ENCODE peak calls at places on chromosome 10, in six cellular contexts. B, T, N, H, D and R are unnamed samples. For H3K4me1, the result is how much of the 10 kb centered on the place peaks cover.

GRCh38 chr10:9823268-9823930 is 1194.3 kb upstream of the CELF2 start:
- DNase-seq in B (no peak), T (no peak), N (no peak), H (no peak), D (no peak), R (no peak)

GRCh38 chr10:87656431-87657072 is 3.1 kb upstream of the PAPSS2 start:
- DNase-seq in B (no peak), T (no peak), N (no peak), H (peak), D (no peak), R (no peak)

GRCh38 chr10:113272511-113272910 is 280.3 kb upstream of the HABP2 start:
- DNase-seq in B (no peak), T (no peak), N (no peak), H (no peak), D (no peak), R (no peak)

GRCh38 chr10:58590152-58590551 is 77.5 kb downstream of the BICC1 start:
- DNase-seq in B (peak), T (peak), N (no peak), H (peak), D (no peak), R (no peak)

GRCh38 chr10:84267503-84268126 is 22.8 kb downstream of the RGR start:
- DNase-seq in B (no peak), T (no peak), N (peak), H (peak), D (peak), R (no peak)

GRCh38 chr10:114002422-114002821 is 41.2 kb upstream of the ADRB1 start:
- DNase-seq in B (no peak), T (no peak), N (no peak), H (peak), D (no peak), R (no peak)

GRCh38 chr10:20334559-20334958 is 518.3 kb downstream of the PLXDC2 start:
- DNase-seq in B (no peak), T (no peak), N (no peak), H (no peak), D (no peak), R (no peak)

GRCh38 chr10:42983595-42983990 is 93.3 kb upstream of the RET start:
- DNase-seq in B (peak), T (no peak), N (peak), H (no peak), D (no peak), R (no peak)

GRCh38 chr10:46220872-46221538 is 65.8 kb upstream of the ANTXRL start:
- DNase-seq in B (no peak), T (no peak), N (no peak), H (no peak), D (no peak), R (peak)

GRCh38 chr10:73819513-73820093 is 8.2 kb upstream of the NDST2 start:
- DNase-seq in B (no peak), T (no peak), N (peak), H (no peak), D (peak), R (no peak)

GRCh38 chr10:52128056-52128683 is 185.9 kb upstream of the DKK1 start:
- DNase-seq in B (no peak), T (no peak), N (no peak), H (no peak), D (no peak), R (no peak)

GRCh38 chr10:48519731-48520506 is 85.0 kb downstream of the ARHGAP22 start:
- DNase-seq in B (peak), T (no peak), N (peak), H (no peak), D (peak), R (no peak)

GRCh38 chr10:114632869-114633715 is 25.0 kb downstream of the ABLIM1 start:
- DNase-seq in B (peak), T (peak), N (no peak), H (peak), D (no peak), R (peak)

GRCh38 chr10:43878386-43878785 is 229.7 kb upstream of the ZNF32 start:
- DNase-seq in B (no peak), T (no peak), N (no peak), H (no peak), D (peak), R (no peak)

GRCh38 chr10:95289003-95289920 is 1.5 kb downstream of the PDLIM1 start:
- DNase-seq in B (no peak), T (no peak), N (no peak), H (peak), D (no peak), R (no peak)

GRCh38 chr10:3350790-3351364 is 178.3 kb upstream of the PITRM1 start:
- DNase-seq in B (no peak), T (no peak), N (no peak), H (no peak), D (no peak), R (no peak)
- TF ChIP-seq EP300 in B (no peak), T (no peak), N (no peak), H (no peak), D (no peak), R (no peak)

DNA sequence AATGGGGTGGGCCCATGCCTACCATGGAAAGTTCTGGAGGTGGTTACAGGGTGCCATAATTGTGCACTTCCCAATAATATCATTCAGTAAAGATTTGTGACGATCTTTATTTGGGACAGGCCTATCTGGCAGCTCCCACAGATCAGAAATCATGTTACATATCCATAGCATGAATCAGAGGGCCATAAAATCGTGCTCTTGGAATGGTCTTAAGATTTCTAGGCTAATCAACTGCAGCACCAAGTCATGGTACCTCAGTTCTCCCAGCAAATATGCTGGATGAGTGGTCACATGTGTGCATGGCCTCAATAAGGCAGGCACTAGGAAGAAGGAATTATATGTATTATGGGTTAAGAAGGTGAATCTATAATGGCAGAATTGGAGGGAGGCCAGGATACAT is 134.7 kb downstream of the NRP1 start:
- DNase-seq in B (no peak), T (no peak), N (no peak), H (no peak), D (no peak), R (no peak)
- H3K4me1 ChIP-seq in B (under half), T (under half), N (under half), H (half or more), D (under half), R (under half)

DNA sequence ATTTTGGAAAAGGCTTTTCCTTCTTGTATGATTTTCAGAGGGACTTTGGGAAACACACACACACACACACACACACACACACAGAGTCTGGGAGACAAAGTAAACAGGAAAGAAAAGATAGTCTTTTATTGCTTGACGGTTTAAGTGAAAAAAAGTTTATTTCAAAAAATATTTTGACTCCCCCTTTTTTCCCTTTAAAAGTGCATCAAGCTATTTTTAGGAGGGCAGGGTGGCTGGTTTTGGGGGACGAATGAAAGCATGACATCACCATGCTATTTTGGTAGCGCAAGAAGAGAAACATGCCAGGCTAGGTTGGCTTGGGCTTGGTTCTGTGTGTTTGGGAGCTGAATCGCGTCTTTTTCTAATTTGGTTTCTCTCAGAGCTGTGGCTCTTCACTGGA is 129.2 kb downstream of the BAMBI start:
- DNase-seq in B (no peak), T (peak), N (no peak), H (no peak), D (no peak), R (no peak)
- H3K4me3 ChIP-seq in B (no peak), T (no peak), N (no peak), H (no peak), D (no peak), R (no peak)

GRCh38 chr10:14661818-14662217 is 112.9 kb downstream of the FAM107B start:
- DNase-seq in B (no peak), T (no peak), N (no peak), H (no peak), D (no peak), R (no peak)

GRCh38 chr10:14660872-14661271 is 113.8 kb downstream of the FAM107B start:
- DNase-seq in B (no peak), T (no peak), N (no peak), H (no peak), D (no peak), R (no peak)

GRCh38 chr10:14656052-14656451 is 118.6 kb downstream of the FAM107B start:
- DNase-seq in B (no peak), T (no peak), N (no peak), H (no peak), D (no peak), R (no peak)

GRCh38 chr10:14659626-14660196 is 115.0 kb downstream of the FAM107B start:
- DNase-seq in B (no peak), T (no peak), N (peak), H (no peak), D (no peak), R (no peak)

GRCh38 chr10:14658331-14659122 is 116.2 kb downstream of the FAM107B start:
- DNase-seq in B (no peak), T (no peak), N (no peak), H (peak), D (no peak), R (no peak)
- TF ChIP-seq EP300 in B (no peak), T (no peak), N (no peak), H (peak), D (no peak), R (no peak)

DNA sequence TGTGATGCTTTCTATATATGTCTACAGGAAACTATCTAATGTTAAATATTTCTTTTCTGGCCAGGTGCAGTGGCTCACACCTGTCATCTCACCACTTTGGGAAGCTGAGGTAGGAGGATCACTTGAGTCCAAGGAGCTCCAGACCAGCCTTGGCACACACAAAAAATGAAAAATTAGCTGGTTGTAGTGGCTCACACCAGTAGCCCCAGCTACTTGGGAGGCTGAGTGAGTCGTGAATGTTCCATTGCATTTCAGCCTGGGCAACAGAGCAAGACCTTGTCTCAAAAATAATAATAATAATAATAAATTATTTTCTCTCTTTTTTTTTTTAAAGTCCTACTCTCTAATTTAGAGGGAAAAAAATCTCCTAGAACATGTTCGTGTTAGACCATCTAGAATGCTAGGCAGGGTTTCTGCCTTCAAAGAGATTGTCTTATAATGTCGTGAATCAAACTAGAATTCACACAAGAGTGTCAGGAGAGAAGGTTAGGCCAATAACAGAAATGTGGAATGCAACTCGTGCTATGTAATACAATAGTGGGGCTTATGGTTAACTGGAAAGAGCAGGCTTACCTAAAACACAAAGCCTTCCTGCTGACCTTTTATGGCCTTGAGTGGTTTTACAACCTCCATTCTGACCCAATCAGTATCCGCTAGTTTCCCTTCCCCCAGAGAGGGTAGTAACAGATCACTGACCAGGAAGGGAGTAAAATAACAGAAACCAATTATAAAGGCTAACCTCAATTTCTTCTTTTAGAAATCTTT is 46.3 kb downstream of the MYOF start:
- DNase-seq in B (peak), T (no peak), N (no peak), H (no peak), D (no peak), R (peak)
- H3K4me1 ChIP-seq in B (under half), T (under half), N (half or more), H (half or more), D (under half), R (half or more)